ENCODE peak calls at places on chromosomes 11 and 22, in six cellular contexts. V is H1, F is K562, G is HepG2, Y is HCT116, D is GM12878. K is an unnamed sample.
A peak's percentile ranks its signal among the peaks of the same experiment; 100 is the strongest.

GRCh38 chr11:9861860-9862725 is 198.2 kb downstream of the SWAP70 start:
- DNase-seq in V (no peak), F (peak; percentile 71), G (peak; percentile 64), Y (peak; percentile 31), D (peak; percentile 31), K (peak; percentile 60)

GRCh38 chr11:94304559-94304958 is at the start of gene IZUMO1R:
- DNase-seq in V (no peak), F (no peak), G (no peak), Y (no peak), D (no peak), K (no peak)

GRCh38 chr11:113647108-113647507 is 59.0 kb downstream of the TMPRSS5 start:
- DNase-seq in V (no peak), F (peak; percentile 53), G (no peak), Y (no peak), D (no peak), K (no peak)

GRCh38 chr22:28413612-28414011 is 266.0 kb downstream of the TTC28 start:
- DNase-seq in V (no peak), F (no peak), G (no peak), Y (no peak), D (no peak), K (no peak)

GRCh38 chr11:118870396-118871343 is 13.0 kb upstream of the CXCR5 start:
- DNase-seq in V (no peak), F (no peak), G (peak; percentile 28), Y (no peak), D (peak; percentile 57), K (peak; percentile 25)

GRCh38 chr22:40512426-40513136 is 123.9 kb downstream of the MRTFA start:
- DNase-seq in V (no peak), F (no peak), G (peak; percentile 55), Y (no peak), D (no peak), K (no peak)

GRCh38 chr11:45266693-45267451 is 19.3 kb downstream of the SYT13 start:
- DNase-seq in V (no peak), F (peak; percentile 81), G (peak; percentile 5), Y (no peak), D (no peak), K (peak; percentile 86)

GRCh38 chr11:1255151-1255550 is 32.3 kb downstream of the MUC5B start:
- DNase-seq in V (no peak), F (no peak), G (no peak), Y (no peak), D (no peak), K (no peak)

GRCh38 chr11:97746832-97747231 is 1273.9 kb upstream of the CNTN5 start:
- DNase-seq in V (no peak), F (no peak), G (no peak), Y (no peak), D (no peak), K (no peak)

GRCh38 chr22:48605856-48606255 is 1221.8 kb downstream of the BRD1 start:
- DNase-seq in V (no peak), F (no peak), G (peak; percentile 38), Y (no peak), D (no peak), K (no peak)

GRCh38 chr22:38938925-38939324 is 18.5 kb upstream of the APOBEC3A start:
- DNase-seq in V (no peak), F (no peak), G (no peak), Y (no peak), D (no peak), K (no peak)

GRCh38 chr11:102157219-102157618 is 47.0 kb downstream of the YAP1 start:
- DNase-seq in V (no peak), F (no peak), G (peak; percentile 81), Y (no peak), D (no peak), K (no peak)

GRCh38 chr11:77407613-77408012 is 66.3 kb downstream of the PAK1 start:
- DNase-seq in V (no peak), F (no peak), G (peak; percentile 56), Y (peak; percentile 51), D (no peak), K (no peak)

GRCh38 chr11:116975661-116976060 is 122.6 kb downstream of the SIK3 start:
- DNase-seq in V (no peak), F (no peak), G (no peak), Y (no peak), D (no peak), K (no peak)

GRCh38 chr11:116969694-116970093 is 128.5 kb downstream of the SIK3 start:
- DNase-seq in V (no peak), F (no peak), G (no peak), Y (no peak), D (no peak), K (no peak)

GRCh38 chr11:116972692-116973091 is 125.5 kb downstream of the SIK3 start:
- DNase-seq in V (no peak), F (no peak), G (no peak), Y (no peak), D (no peak), K (no peak)

GRCh38 chr11:116973270-116973669 is 125.0 kb downstream of the SIK3 start:
- DNase-seq in V (no peak), F (no peak), G (no peak), Y (no peak), D (no peak), K (no peak)

DNA sequence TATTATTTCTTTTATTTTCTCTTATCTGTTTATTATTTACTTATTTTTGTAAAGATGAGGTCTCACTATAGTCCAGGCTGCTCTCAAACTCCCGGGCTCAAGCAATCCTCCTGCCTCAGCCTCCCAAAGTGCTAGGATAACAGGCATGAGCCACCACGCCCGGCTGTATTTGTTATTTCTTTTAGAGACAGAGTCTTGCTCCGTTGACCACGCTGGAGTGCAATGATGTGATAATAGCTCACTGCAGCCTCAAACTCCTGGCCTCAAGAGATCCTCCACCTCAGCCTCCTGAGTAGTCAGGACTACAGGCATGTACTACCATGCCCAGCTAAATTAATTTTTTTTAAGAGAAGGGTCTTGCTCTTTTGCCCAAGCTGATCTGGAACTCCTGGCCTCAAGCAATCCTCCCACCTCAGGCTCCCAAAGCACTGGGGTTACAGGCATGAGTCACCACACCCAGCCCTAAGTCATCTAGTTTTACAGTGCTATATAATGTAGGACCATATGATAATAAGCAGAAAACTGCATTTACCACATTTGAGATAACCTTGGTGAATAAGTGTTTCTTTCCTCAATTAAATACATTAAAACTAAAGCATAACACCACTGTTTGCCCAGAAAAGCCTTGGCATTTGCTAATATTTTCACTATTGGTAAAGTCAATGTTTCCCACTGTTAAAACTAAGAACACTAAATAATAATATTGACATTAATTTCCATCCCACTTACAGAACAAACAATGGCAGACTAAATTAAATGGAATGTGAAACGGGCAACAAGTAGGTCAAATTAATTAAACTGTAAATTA is 127.5 kb downstream of the SIK3 start:
- DNase-seq in V (no peak), F (no peak), G (no peak), Y (no peak), D (no peak), K (no peak)
- TF ChIP-seq SP1 in V (no peak), F (no peak), G (no peak), Y (no peak), D (no peak), K (no peak)

GRCh38 chr11:130670200-130670599 is 221.8 kb downstream of the ADAMTS15 start:
- DNase-seq in V (no peak), F (no peak), G (no peak), Y (no peak), D (no peak), K (no peak)

GRCh38 chr11:130668751-130669150 is 220.3 kb downstream of the ADAMTS15 start:
- DNase-seq in V (no peak), F (no peak), G (no peak), Y (no peak), D (no peak), K (no peak)

GRCh38 chr11:130671801-130672700 is 223.6 kb downstream of the ADAMTS15 start:
- DNase-seq in V (no peak), F (no peak), G (no peak), Y (no peak), D (no peak), K (peak; percentile 23)

GRCh38 chr11:130666781-130667251 is 218.4 kb downstream of the ADAMTS15 start:
- DNase-seq in V (no peak), F (no peak), G (no peak), Y (no peak), D (no peak), K (no peak)
- TF ChIP-seq CTCF in V (no peak), F (no peak), G (no peak), Y (no peak), D (no peak), K (no peak)

GRCh38 chr11:68052137-68052873 is 13.5 kb downstream of the TCIRG1 start:
- DNase-seq in V (no peak), F (no peak), G (no peak), Y (no peak), D (no peak), K (no peak)

GRCh38 chr11:68050371-68050841 is 11.6 kb downstream of the TCIRG1 start:
- DNase-seq in V (no peak), F (no peak), G (no peak), Y (no peak), D (no peak), K (no peak)

GRCh38 chr11:68051191-68052136 is 12.6 kb downstream of the TCIRG1 start:
- DNase-seq in V (no peak), F (no peak), G (no peak), Y (no peak), D (no peak), K (no peak)

GRCh38 chr11:68053981-68054812 is 15.4 kb downstream of the TCIRG1 start:
- DNase-seq in V (no peak), F (no peak), G (no peak), Y (no peak), D (no peak), K (no peak)

DNA sequence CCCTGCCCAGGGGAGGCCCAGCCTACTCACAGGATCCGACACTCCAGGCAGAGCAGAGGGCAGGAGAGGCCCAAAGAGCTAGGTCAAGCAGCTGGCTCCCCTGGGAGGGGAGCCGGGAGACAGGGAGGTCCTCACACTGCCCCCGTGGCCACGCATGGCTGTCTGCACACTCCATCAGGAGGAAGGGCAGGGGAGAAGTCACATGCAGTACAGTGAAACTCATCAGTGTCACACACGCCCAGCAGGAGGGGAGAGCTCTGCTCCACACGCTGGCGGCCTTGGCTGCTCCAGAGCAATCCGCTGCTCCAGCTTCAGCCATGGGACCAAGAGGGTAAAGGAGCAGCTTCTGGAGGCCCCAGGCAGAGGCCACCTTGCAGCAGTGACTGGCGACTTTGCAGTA is 14.3 kb downstream of the TCIRG1 start:
- DNase-seq in V (no peak), F (no peak), G (no peak), Y (no peak), D (no peak), K (no peak)
- TF ChIP-seq SP1 in V (no peak), F (no peak), G (no peak), Y (no peak), D (no peak), K (no peak)

DNA sequence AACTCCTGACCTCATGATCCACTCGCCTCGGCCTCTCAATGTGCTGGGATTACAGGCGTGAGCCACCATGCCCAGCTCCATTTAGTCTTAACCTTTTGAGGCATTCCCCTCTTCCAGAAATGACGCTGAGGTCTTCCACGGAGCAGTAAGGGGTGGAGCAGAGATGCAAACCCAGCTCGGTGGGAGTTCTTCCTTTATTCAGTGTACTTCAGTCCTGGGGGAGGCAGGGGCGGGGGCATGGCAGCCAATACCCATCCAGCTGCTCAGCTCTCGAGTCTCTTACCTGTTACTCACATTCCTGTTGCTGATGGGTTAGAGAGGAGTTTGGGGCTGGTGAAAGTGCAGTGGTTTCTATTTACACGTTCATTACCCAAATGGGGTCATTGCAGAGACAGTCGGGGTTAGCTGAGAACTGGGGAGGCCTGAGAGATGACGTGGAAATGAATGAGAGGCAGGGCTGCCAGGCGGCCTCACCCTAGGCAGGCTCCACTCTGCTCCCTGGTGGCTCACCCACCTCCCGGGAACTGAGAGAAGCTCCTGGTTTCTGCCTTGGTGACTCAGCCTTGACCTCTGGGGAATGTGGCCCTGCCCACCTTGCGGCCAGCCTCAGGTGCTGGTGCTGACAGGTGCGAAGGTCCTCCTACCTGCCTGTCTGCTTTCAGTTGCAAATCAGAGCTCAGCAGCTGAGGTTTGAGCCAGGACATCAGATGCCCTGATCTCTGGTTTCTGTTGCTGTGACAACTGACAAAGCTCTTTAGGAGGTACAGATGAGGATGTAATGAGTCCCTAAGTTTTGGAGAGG is 13.4 kb upstream of the ST14 start:
- DNase-seq in V (peak; percentile 87), F (no peak), G (peak; percentile 65), Y (peak; percentile 87), D (no peak), K (peak; percentile 90)
- TF ChIP-seq CTCF in V (peak; percentile 42), F (no peak), G (peak; percentile 70), Y (peak; percentile 61), D (no peak), K (no peak)